ENCODE peak calls at places on chromosome 10, in four cellular contexts. H is caudate nucleus, K is uterus, C is GM23338. I is an unnamed sample.

GRCh38 chr10:49182776-49183175 is 5.4 kb downstream of the TMEM273 start:
- DNase-seq in H (no peak), K (no peak), C (no peak), I (no peak)

GRCh38 chr10:11921800-11922387 is 98.7 kb downstream of the PROSER2 start:
- DNase-seq in H (no peak), K (no peak), C (no peak), I (no peak)

GRCh38 chr10:102675151-102675886 is 31.0 kb downstream of the TRIM8 start:
- DNase-seq in H (no peak), K (no peak), C (no peak), I (no peak)

GRCh38 chr10:126598009-126598408 is 72.5 kb downstream of the C10orf90 start:
- DNase-seq in H (no peak), K (no peak), C (peak; percentile 79), I (no peak)

GRCh38 chr10:69048103-69048502 is 39.8 kb upstream of the SRGN start:
- DNase-seq in H (no peak), K (no peak), C (no peak), I (no peak)

GRCh38 chr10:52645435-52645776 is 127.2 kb downstream of the MBL2 start:
- DNase-seq in H (no peak), K (no peak), C (no peak), I (no peak)

GRCh38 chr10:34102237-34102673 is 712.8 kb downstream of the PARD3 start:
- DNase-seq in H (no peak), K (peak; percentile 89), C (no peak), I (peak; percentile 68)

GRCh38 chr10:49512121-49512809 is 26.7 kb downstream of the ERCC6 start:
- DNase-seq in H (no peak), K (no peak), C (peak; percentile 57), I (no peak)

GRCh38 chr10:43806851-43807640 is 158.4 kb upstream of the ZNF32 start:
- DNase-seq in H (no peak), K (no peak), C (no peak), I (no peak)

GRCh38 chr10:62027841-62028501 is 126.5 kb downstream of the ARID5B start:
- DNase-seq in H (no peak), K (no peak), C (no peak), I (no peak)

GRCh38 chr10:31121074-31121685 is 89.5 kb upstream of the ZNF438 start:
- DNase-seq in H (no peak), K (no peak), C (no peak), I (no peak)

GRCh38 chr10:11713186-11713743 is 28.9 kb upstream of the ECHDC3 start:
- DNase-seq in H (no peak), K (peak; percentile 37), C (no peak), I (peak; percentile 54)

GRCh38 chr10:101244321-101245050 is 15.2 kb upstream of the LBX1 start:
- DNase-seq in H (no peak), K (no peak), C (no peak), I (no peak)

GRCh38 chr10:114470956-114471905 is 66.9 kb upstream of the AFAP1L2 start:
- DNase-seq in H (no peak), K (peak; percentile 67), C (peak; percentile 88), I (peak; percentile 76)

GRCh38 chr10:68073631-68074403 is 1.3 kb downstream of the HERC4 start:
- DNase-seq in H (no peak), K (no peak), C (no peak), I (no peak)

GRCh38 chr10:10796061-10796773 is 221.5 kb upstream of the CELF2 start:
- DNase-seq in H (no peak), K (no peak), C (peak; percentile 6), I (no peak)

GRCh38 chr10:48745662-48746245 is 61.1 kb downstream of the WDFY4 start:
- DNase-seq in H (no peak), K (no peak), C (peak; percentile 87), I (no peak)

GRCh38 chr10:63587191-63587590 is 66.0 kb downstream of the REEP3 start:
- DNase-seq in H (no peak), K (no peak), C (no peak), I (no peak)

GRCh38 chr10:8420182-8420581 is 365.7 kb downstream of the GATA3 start:
- DNase-seq in H (no peak), K (no peak), C (no peak), I (no peak)

GRCh38 chr10:69374931-69375306 is 41.8 kb downstream of the TACR2 start:
- DNase-seq in H (no peak), K (no peak), C (no peak), I (no peak)

GRCh38 chr10:16717617-16718395 is 99.4 kb downstream of the RSU1 start:
- DNase-seq in H (no peak), K (no peak), C (no peak), I (no peak)

GRCh38 chr10:119029613-119030420 is at the start of gene NANOS1:
- DNase-seq in H (no peak), K (no peak), C (peak; percentile 58), I (peak; percentile 45)

DNA sequence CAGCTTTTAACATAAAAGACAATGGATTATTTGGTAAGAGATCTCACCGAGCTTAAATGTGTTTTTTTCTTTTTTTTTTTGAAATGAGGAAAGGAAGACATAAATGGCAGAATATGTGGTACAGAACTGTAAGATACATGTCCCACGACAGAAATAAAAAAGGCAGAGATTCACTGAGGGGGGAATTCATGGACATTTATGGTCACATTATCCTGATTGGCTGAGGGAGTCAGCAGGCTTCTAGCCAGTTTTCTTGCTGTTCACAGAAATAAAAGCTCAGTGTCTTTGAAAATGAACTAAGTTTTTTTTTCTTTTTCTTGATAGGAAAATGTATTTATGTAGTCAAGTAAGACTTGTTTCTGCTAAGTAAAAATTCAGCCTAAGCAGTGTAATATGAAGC is 8.2 kb upstream of the FAS start:
- DNase-seq in H (no peak), K (peak; percentile 39), C (no peak), I (no peak)
- H3K27ac ChIP-seq in H (no peak overlapping the region), K (peak overlapping the region; percentile 83), C (no peak overlapping the region), I (peak overlapping the region; percentile 41)

GRCh38 chr10:110461088-110461487 is 36.6 kb upstream of the DUSP5 start:
- DNase-seq in H (no peak), K (no peak), C (no peak), I (no peak)
- H3K27ac ChIP-seq in H (no peak overlapping the region), K (no peak overlapping the region), C (no peak overlapping the region), I (no peak overlapping the region)

DNA sequence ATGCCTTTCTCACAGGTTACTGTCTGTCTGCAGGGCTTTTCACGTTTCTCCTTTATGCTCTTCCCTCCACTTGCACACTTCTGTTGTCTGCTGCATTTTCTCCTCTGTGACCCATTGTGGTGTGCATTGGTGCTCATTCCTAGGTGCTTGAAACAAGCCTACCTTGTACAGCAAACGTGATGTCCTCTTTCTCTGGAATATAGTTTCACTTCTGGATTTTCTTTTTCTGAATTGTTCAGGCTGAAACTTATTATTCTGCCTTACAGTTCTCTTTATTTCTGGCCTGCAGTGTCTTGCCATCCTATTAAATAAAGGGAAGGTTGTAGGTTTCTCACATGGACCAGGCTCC is 128.8 kb upstream of the SAMD8 start:
- DNase-seq in H (no peak), K (no peak), C (no peak), I (no peak)
- H3K27ac ChIP-seq in H (no peak overlapping the region), K (peak overlapping the region; percentile 75), C (no peak overlapping the region), I (no peak overlapping the region)

GRCh38 chr10:103870503-103870902 is 15.1 kb upstream of the SH3PXD2A start:
- DNase-seq in H (no peak), K (no peak), C (peak; percentile 23), I (no peak)
- H3K27ac ChIP-seq in H (no peak overlapping the region), K (no peak overlapping the region), C (no peak overlapping the region), I (no peak overlapping the region)

GRCh38 chr10:4453950-4454349 is 372.1 kb upstream of the AKR1E2 start:
- DNase-seq in H (no peak), K (no peak), C (no peak), I (no peak)

GRCh38 chr10:4450169-4450568 is 375.8 kb upstream of the AKR1E2 start:
- DNase-seq in H (no peak), K (no peak), C (no peak), I (no peak)

GRCh38 chr10:4451512-4451911 is 374.5 kb upstream of the AKR1E2 start:
- DNase-seq in H (no peak), K (no peak), C (no peak), I (no peak)

GRCh38 chr10:4453276-4453675 is 372.7 kb upstream of the AKR1E2 start:
- DNase-seq in H (no peak), K (no peak), C (no peak), I (no peak)

GRCh38 chr10:4450981-4451501 is 375.0 kb upstream of the AKR1E2 start:
- DNase-seq in H (no peak), K (no peak), C (peak; percentile 18), I (no peak)
- H3K27ac ChIP-seq in H (no peak overlapping the region), K (no peak overlapping the region), C (no peak overlapping the region), I (no peak overlapping the region)

I was measured in ovary.